ENCODE peak calls at places on chromosomes 3 and 15, in eight cellular contexts. One of them, this sample, is unnamed.

GRCh38 chr3:125624341-125624740 is 29.0 kb upstream of the OSBPL11 start:
- DNase-seq in foreskin fibroblast: no peak
- DNase-seq in neural crest cell: no peak
- DNase-seq in OCI-LY7: no peak
- DNase-seq in omental fat pad: no peak
- DNase-seq in fibroblast of the aortic adventitia: peak
- DNase-seq in HFFc6: no peak
- DNase-seq in glutamatergic neuron: no peak
- DNase-seq in this sample: no peak

GRCh38 chr3:57803647-57804081 is 47.6 kb downstream of the SLMAP start:
- DNase-seq in glutamatergic neuron: no peak
- DNase-seq in neural crest cell: no peak
- DNase-seq in foreskin fibroblast: peak
- DNase-seq in fibroblast of the aortic adventitia: peak
- DNase-seq in HFFc6: peak
- DNase-seq in OCI-LY7: no peak
- DNase-seq in omental fat pad: no peak
- DNase-seq in this sample: peak

GRCh38 chr3:125144653-125145314 is 67.8 kb downstream of the SLC12A8 start:
- DNase-seq in HFFc6: no peak
- DNase-seq in glutamatergic neuron: no peak
- DNase-seq in foreskin fibroblast: no peak
- DNase-seq in neural crest cell: no peak
- DNase-seq in fibroblast of the aortic adventitia: no peak
- DNase-seq in OCI-LY7: no peak
- DNase-seq in omental fat pad: no peak
- DNase-seq in this sample: no peak

GRCh38 chr15:48855501-48856440 is 22.2 kb upstream of the EID1 start:
- DNase-seq in foreskin fibroblast: peak
- DNase-seq in glutamatergic neuron: no peak
- DNase-seq in neural crest cell: no peak
- DNase-seq in fibroblast of the aortic adventitia: peak
- DNase-seq in OCI-LY7: no peak
- DNase-seq in omental fat pad: no peak
- DNase-seq in HFFc6: peak
- DNase-seq in this sample: peak

GRCh38 chr3:45657853-45658252 is 31.3 kb upstream of the SACM1L start:
- DNase-seq in HFFc6: no peak
- DNase-seq in neural crest cell: no peak
- DNase-seq in glutamatergic neuron: no peak
- DNase-seq in omental fat pad: no peak
- DNase-seq in foreskin fibroblast: no peak
- DNase-seq in fibroblast of the aortic adventitia: no peak
- DNase-seq in OCI-LY7: no peak
- DNase-seq in this sample: no peak

GRCh38 chr15:34783471-34783870 is 11.9 kb downstream of the ACTC1 start:
- DNase-seq in fibroblast of the aortic adventitia: no peak
- DNase-seq in glutamatergic neuron: no peak
- DNase-seq in omental fat pad: no peak
- DNase-seq in HFFc6: no peak
- DNase-seq in OCI-LY7: no peak
- DNase-seq in neural crest cell: no peak
- DNase-seq in foreskin fibroblast: no peak
- DNase-seq in this sample: no peak

GRCh38 chr3:74643636-74644035 is 29.2 kb upstream of the CNTN3 start:
- DNase-seq in neural crest cell: no peak
- DNase-seq in HFFc6: no peak
- DNase-seq in OCI-LY7: no peak
- DNase-seq in omental fat pad: no peak
- DNase-seq in foreskin fibroblast: peak
- DNase-seq in fibroblast of the aortic adventitia: no peak
- DNase-seq in glutamatergic neuron: peak
- DNase-seq in this sample: no peak

GRCh38 chr3:17552351-17552750 is 190.1 kb downstream of the TBC1D5 start:
- DNase-seq in foreskin fibroblast: no peak
- DNase-seq in OCI-LY7: no peak
- DNase-seq in omental fat pad: no peak
- DNase-seq in fibroblast of the aortic adventitia: no peak
- DNase-seq in HFFc6: no peak
- DNase-seq in neural crest cell: no peak
- DNase-seq in glutamatergic neuron: no peak
- DNase-seq in this sample: no peak

GRCh38 chr3:32577621-32578556 is 7.2 kb upstream of the DYNC1LI1 start:
- DNase-seq in omental fat pad: no peak
- DNase-seq in fibroblast of the aortic adventitia: peak
- DNase-seq in HFFc6: peak
- DNase-seq in neural crest cell: no peak
- DNase-seq in foreskin fibroblast: peak
- DNase-seq in glutamatergic neuron: no peak
- DNase-seq in OCI-LY7: peak
- DNase-seq in this sample: no peak

GRCh38 chr15:101088311-101088710 is 163.5 kb downstream of the CHSY1 start:
- DNase-seq in neural crest cell: no peak
- DNase-seq in foreskin fibroblast: no peak
- DNase-seq in omental fat pad: no peak
- DNase-seq in fibroblast of the aortic adventitia: no peak
- DNase-seq in glutamatergic neuron: no peak
- DNase-seq in HFFc6: no peak
- DNase-seq in OCI-LY7: no peak
- DNase-seq in this sample: no peak

GRCh38 chr15:67068724-67069400 is 3.5 kb downstream of the SMAD3 start:
- DNase-seq in HFFc6: no peak
- DNase-seq in OCI-LY7: no peak
- DNase-seq in omental fat pad: no peak
- DNase-seq in foreskin fibroblast: no peak
- DNase-seq in glutamatergic neuron: no peak
- DNase-seq in fibroblast of the aortic adventitia: peak
- DNase-seq in neural crest cell: no peak
- DNase-seq in this sample: no peak

GRCh38 chr3:125440559-125440955 is 65.4 kb upstream of the ZNF148 start:
- DNase-seq in HFFc6: no peak
- DNase-seq in omental fat pad: no peak
- DNase-seq in neural crest cell: no peak
- DNase-seq in glutamatergic neuron: no peak
- DNase-seq in foreskin fibroblast: no peak
- DNase-seq in fibroblast of the aortic adventitia: no peak
- DNase-seq in OCI-LY7: no peak
- DNase-seq in this sample: no peak

GRCh38 chr3:195751584-195751983 is 30.8 kb downstream of the MUC20 start:
- DNase-seq in OCI-LY7: no peak
- DNase-seq in HFFc6: no peak
- DNase-seq in omental fat pad: no peak
- DNase-seq in foreskin fibroblast: no peak
- DNase-seq in fibroblast of the aortic adventitia: no peak
- DNase-seq in glutamatergic neuron: no peak
- DNase-seq in neural crest cell: no peak
- DNase-seq in this sample: no peak

GRCh38 chr3:140164922-140165590 is 230.1 kb downstream of the CLSTN2 start:
- DNase-seq in HFFc6: no peak
- DNase-seq in fibroblast of the aortic adventitia: no peak
- DNase-seq in omental fat pad: no peak
- DNase-seq in neural crest cell: no peak
- DNase-seq in OCI-LY7: no peak
- DNase-seq in foreskin fibroblast: no peak
- DNase-seq in glutamatergic neuron: no peak
- DNase-seq in this sample: peak

GRCh38 chr3:162428192-162428591 is 931.6 kb downstream of the OTOL1 start:
- DNase-seq in HFFc6: no peak
- DNase-seq in glutamatergic neuron: no peak
- DNase-seq in omental fat pad: no peak
- DNase-seq in fibroblast of the aortic adventitia: no peak
- DNase-seq in OCI-LY7: no peak
- DNase-seq in foreskin fibroblast: no peak
- DNase-seq in neural crest cell: no peak
- DNase-seq in this sample: no peak

GRCh38 chr3:111227216-111227615 is 155.6 kb downstream of the NECTIN3 start:
- DNase-seq in neural crest cell: no peak
- DNase-seq in foreskin fibroblast: peak
- DNase-seq in HFFc6: peak
- DNase-seq in fibroblast of the aortic adventitia: peak
- DNase-seq in OCI-LY7: no peak
- DNase-seq in omental fat pad: no peak
- DNase-seq in glutamatergic neuron: no peak
- DNase-seq in this sample: no peak

GRCh38 chr3:147540921-147541320 is 131.8 kb downstream of the ZIC1 start:
- DNase-seq in fibroblast of the aortic adventitia: no peak
- DNase-seq in OCI-LY7: no peak
- DNase-seq in neural crest cell: no peak
- DNase-seq in omental fat pad: no peak
- DNase-seq in foreskin fibroblast: no peak
- DNase-seq in HFFc6: no peak
- DNase-seq in glutamatergic neuron: no peak
- DNase-seq in this sample: no peak

GRCh38 chr15:70720228-70721016 is 42.9 kb downstream of the UACA start:
- DNase-seq in OCI-LY7: no peak
- DNase-seq in glutamatergic neuron: no peak
- DNase-seq in omental fat pad: no peak
- DNase-seq in foreskin fibroblast: no peak
- DNase-seq in fibroblast of the aortic adventitia: no peak
- DNase-seq in HFFc6: no peak
- DNase-seq in neural crest cell: no peak
- DNase-seq in this sample: no peak

DNA sequence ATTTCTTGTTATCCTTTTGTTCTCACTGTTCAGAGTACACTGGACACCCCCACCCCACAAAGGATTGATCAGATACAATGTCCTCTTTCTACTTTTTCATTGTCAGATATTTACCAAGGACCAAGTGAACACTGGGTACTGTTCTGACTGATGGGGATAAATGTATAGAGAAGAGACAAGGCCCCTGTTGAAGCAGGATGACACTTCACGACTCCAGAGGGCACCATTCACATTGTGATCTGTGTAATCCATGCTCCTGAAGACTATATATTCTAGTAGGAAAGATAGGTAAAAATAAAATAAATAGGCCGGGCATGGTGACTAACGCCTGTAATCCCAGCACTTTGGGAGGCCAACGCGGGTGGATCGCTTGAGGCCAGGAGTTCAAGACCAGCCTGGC is 7.2 kb upstream of the CRYGS start:
- DNase-seq in foreskin fibroblast: no peak
- DNase-seq in fibroblast of the aortic adventitia: no peak
- DNase-seq in glutamatergic neuron: no peak
- DNase-seq in HFFc6: no peak
- DNase-seq in omental fat pad: no peak
- DNase-seq in OCI-LY7: no peak
- DNase-seq in neural crest cell: no peak
- DNase-seq in this sample: no peak
- TF ChIP-seq CTCF in foreskin fibroblast: no peak
- TF ChIP-seq CTCF in fibroblast of the aortic adventitia: no peak
- TF ChIP-seq CTCF in glutamatergic neuron: no peak
- TF ChIP-seq CTCF in HFFc6: no peak
- TF ChIP-seq CTCF in omental fat pad: no peak
- TF ChIP-seq CTCF in OCI-LY7: no peak
- TF ChIP-seq CTCF in neural crest cell: no peak
- TF ChIP-seq CTCF in this sample: no peak

DNA sequence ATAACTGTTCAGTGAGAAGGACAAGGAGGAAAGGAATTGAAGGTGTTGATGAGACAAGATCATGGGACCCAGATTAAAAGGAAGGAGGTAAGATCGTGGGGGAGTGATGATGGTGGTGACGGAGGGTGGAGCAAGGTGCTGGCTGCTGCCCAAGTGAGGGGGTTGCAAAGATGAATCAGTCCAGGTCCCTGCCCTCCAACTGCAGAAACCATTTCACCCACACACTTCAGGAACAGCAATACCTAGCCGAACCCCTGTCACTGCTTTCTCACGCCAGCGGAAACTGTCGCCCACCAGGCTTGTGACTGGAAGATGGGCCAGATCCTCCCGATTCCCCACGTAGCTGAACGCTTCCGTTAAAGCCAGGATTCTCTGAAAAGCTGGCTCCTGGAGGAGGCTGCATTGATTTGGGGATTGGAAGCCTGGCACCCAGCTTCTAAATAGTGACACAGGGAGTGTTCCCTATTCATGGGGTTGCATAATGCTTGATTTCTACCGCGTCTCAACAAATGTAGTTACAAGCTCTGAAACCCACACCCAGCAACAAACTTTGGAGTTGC is 3.2 kb upstream of the LSG1 start:
- DNase-seq in foreskin fibroblast: no peak
- DNase-seq in glutamatergic neuron: no peak
- DNase-seq in fibroblast of the aortic adventitia: no peak
- DNase-seq in HFFc6: no peak
- DNase-seq in neural crest cell: no peak
- DNase-seq in OCI-LY7: no peak
- DNase-seq in omental fat pad: no peak
- DNase-seq in this sample: no peak
- TF ChIP-seq CTCF in foreskin fibroblast: no peak
- TF ChIP-seq CTCF in glutamatergic neuron: no peak
- TF ChIP-seq CTCF in fibroblast of the aortic adventitia: no peak
- TF ChIP-seq CTCF in HFFc6: no peak
- TF ChIP-seq CTCF in neural crest cell: no peak
- TF ChIP-seq CTCF in OCI-LY7: no peak
- TF ChIP-seq CTCF in omental fat pad: no peak
- TF ChIP-seq CTCF in this sample: no peak

GRCh38 chr3:24494616-24495333 is at the start of gene THRB:
- DNase-seq in OCI-LY7: no peak
- DNase-seq in foreskin fibroblast: peak
- DNase-seq in HFFc6: no peak
- DNase-seq in fibroblast of the aortic adventitia: peak
- DNase-seq in neural crest cell: peak
- DNase-seq in omental fat pad: peak
- DNase-seq in glutamatergic neuron: peak
- DNase-seq in this sample: peak

GRCh38 chr3:24493951-24494615 is 567 bp downstream of the THRB start:
- DNase-seq in OCI-LY7: no peak
- DNase-seq in neural crest cell: peak
- DNase-seq in omental fat pad: peak
- DNase-seq in fibroblast of the aortic adventitia: peak
- DNase-seq in foreskin fibroblast: no peak
- DNase-seq in glutamatergic neuron: peak
- DNase-seq in HFFc6: no peak
- DNase-seq in this sample: peak

GRCh38 chr3:24492971-24493551 is 1.6 kb downstream of the THRB start:
- DNase-seq in OCI-LY7: no peak
- DNase-seq in neural crest cell: no peak
- DNase-seq in foreskin fibroblast: no peak
- DNase-seq in HFFc6: no peak
- DNase-seq in omental fat pad: no peak
- DNase-seq in glutamatergic neuron: no peak
- DNase-seq in fibroblast of the aortic adventitia: no peak
- DNase-seq in this sample: no peak

GRCh38 chr3:24496529-24497482 is 2.2 kb upstream of the THRB start:
- DNase-seq in omental fat pad: peak
- DNase-seq in neural crest cell: peak
- DNase-seq in foreskin fibroblast: no peak
- DNase-seq in glutamatergic neuron: peak
- DNase-seq in HFFc6: peak
- DNase-seq in fibroblast of the aortic adventitia: peak
- DNase-seq in OCI-LY7: no peak
- DNase-seq in this sample: no peak

GRCh38 chr3:24495334-24495994 is 814 bp upstream of the THRB start:
- DNase-seq in omental fat pad: no peak
- DNase-seq in HFFc6: no peak
- DNase-seq in glutamatergic neuron: peak
- DNase-seq in OCI-LY7: no peak
- DNase-seq in neural crest cell: peak
- DNase-seq in foreskin fibroblast: no peak
- DNase-seq in fibroblast of the aortic adventitia: no peak
- DNase-seq in this sample: peak
- TF ChIP-seq CTCF in omental fat pad: no peak
- TF ChIP-seq CTCF in HFFc6: no peak
- TF ChIP-seq CTCF in glutamatergic neuron: peak
- TF ChIP-seq CTCF in OCI-LY7: no peak
- TF ChIP-seq CTCF in neural crest cell: peak
- TF ChIP-seq CTCF in foreskin fibroblast: peak
- TF ChIP-seq CTCF in fibroblast of the aortic adventitia: no peak
- TF ChIP-seq CTCF in this sample: peak

GRCh38 chr3:171685116-171685895 is 125.0 kb downstream of the PLD1 start:
- DNase-seq in HFFc6: no peak
- DNase-seq in fibroblast of the aortic adventitia: peak
- DNase-seq in neural crest cell: no peak
- DNase-seq in glutamatergic neuron: no peak
- DNase-seq in foreskin fibroblast: no peak
- DNase-seq in omental fat pad: no peak
- DNase-seq in OCI-LY7: no peak
- DNase-seq in this sample: no peak
- TF ChIP-seq CTCF in HFFc6: no peak
- TF ChIP-seq CTCF in fibroblast of the aortic adventitia: no peak
- TF ChIP-seq CTCF in neural crest cell: no peak
- TF ChIP-seq CTCF in glutamatergic neuron: no peak
- TF ChIP-seq CTCF in foreskin fibroblast: no peak
- TF ChIP-seq CTCF in omental fat pad: no peak
- TF ChIP-seq CTCF in OCI-LY7: no peak
- TF ChIP-seq CTCF in this sample: no peak